ENCODE peak calls at places on chromosomes 4 and X, in four cellular contexts. K is HCT116, I is transverse colon, S is prostate gland. G is an unnamed sample.

GRCh38 chr4:145716200-145716599 is 36.3 kb downstream of the C4orf51 start:
- DNase-seq in K (no peak), I (no peak), S (no peak), G (no peak)

GRCh38 chr4:13535708-13536361 is 8.5 kb downstream of the NKX3-2 start:
- DNase-seq in K (no peak), I (no peak), S (no peak), G (no peak)

GRCh38 chrX:101171883-101172400 is 47.6 kb upstream of the DRP2 start:
- DNase-seq in K (no peak), I (no peak), S (no peak), G (no peak)

GRCh38 chrX:10677490-10677889 is 57.1 kb upstream of the MID1 start:
- DNase-seq in K (no peak), I (no peak), S (no peak), G (no peak)

GRCh38 chrX:3771756-3772155 is 58.3 kb upstream of the PRKX start:
- DNase-seq in K (no peak), I (no peak), S (no peak), G (no peak)

GRCh38 chr4:17688011-17688441 is 73.6 kb downstream of the MED28 start:
- DNase-seq in K (no peak), I (no peak), S (no peak), G (no peak)

GRCh38 chr4:133147922-133148689 is 988 bp upstream of the PCDH10 start:
- DNase-seq in K (no peak), I (no peak), S (no peak), G (no peak)

GRCh38 chrX:107678957-107679740 is 50.8 kb downstream of the PRPS1 start:
- DNase-seq in K (no peak), I (peak; percentile 79), S (no peak), G (peak; percentile 69)

GRCh38 chr4:122716825-122717448 is 15.6 kb upstream of the BBS12 start:
- DNase-seq in K (peak; percentile 67), I (peak; percentile 74), S (peak; percentile 52), G (peak; percentile 25)

GRCh38 chr4:6328526-6328925 is 58.9 kb downstream of the WFS1 start:
- DNase-seq in K (no peak), I (no peak), S (no peak), G (no peak)

GRCh38 chr4:99202536-99202935 is 16.5 kb downstream of the ADH6 start:
- DNase-seq in K (no peak), I (no peak), S (no peak), G (no peak)

GRCh38 chrX:15269618-15270521 is at the start of gene ASB9:
- DNase-seq in K (peak; percentile 39), I (peak; percentile 47), S (peak; percentile 13), G (no peak)

GRCh38 chr4:154160925-154161324 is 330.7 kb downstream of the DCHS2 start:
- DNase-seq in K (no peak), I (no peak), S (no peak), G (no peak)

GRCh38 chr4:121107507-121107906 is 35.2 kb upstream of the NDNF start:
- DNase-seq in K (no peak), I (no peak), S (no peak), G (no peak)

GRCh38 chrX:101485212-101486064 is at the start of gene ARMCX4:
- DNase-seq in K (no peak), I (peak; percentile 18), S (peak; percentile 42), G (peak; percentile 46)

GRCh38 chr4:3340703-3341088 is 47.9 kb downstream of the RGS12 start:
- DNase-seq in K (no peak), I (no peak), S (peak; percentile 68), G (peak; percentile 66)

GRCh38 chr4:2714071-2714770 is 41.9 kb downstream of the TNIP2 start:
- DNase-seq in K (no peak), I (no peak), S (no peak), G (no peak)

GRCh38 chr4:170007113-170007512 is 19.1 kb downstream of the MFAP3L start:
- DNase-seq in K (no peak), I (no peak), S (no peak), G (no peak)

GRCh38 chr4:41189669-41190068 is 24.7 kb downstream of the APBB2 start:
- DNase-seq in K (no peak), I (no peak), S (no peak), G (no peak)
- H3K4me1 ChIP-seq in K (peaks cover 17% of the 10 kb centered on the region), I (peaks cover 5% of the 10 kb centered on the region), S (no peaks in the 10 kb centered on the region), G (no peaks in the 10 kb centered on the region)

GRCh38 chrX:13092455-13092941 is 48.1 kb upstream of the FAM9C start:
- DNase-seq in K (no peak), I (peak; percentile 75), S (no peak), G (peak; percentile 31)
- TF ChIP-seq POLR2AphosphoS5 in K (no peak), I (peak; percentile 66), S (no peak), G (no peak)

DNA sequence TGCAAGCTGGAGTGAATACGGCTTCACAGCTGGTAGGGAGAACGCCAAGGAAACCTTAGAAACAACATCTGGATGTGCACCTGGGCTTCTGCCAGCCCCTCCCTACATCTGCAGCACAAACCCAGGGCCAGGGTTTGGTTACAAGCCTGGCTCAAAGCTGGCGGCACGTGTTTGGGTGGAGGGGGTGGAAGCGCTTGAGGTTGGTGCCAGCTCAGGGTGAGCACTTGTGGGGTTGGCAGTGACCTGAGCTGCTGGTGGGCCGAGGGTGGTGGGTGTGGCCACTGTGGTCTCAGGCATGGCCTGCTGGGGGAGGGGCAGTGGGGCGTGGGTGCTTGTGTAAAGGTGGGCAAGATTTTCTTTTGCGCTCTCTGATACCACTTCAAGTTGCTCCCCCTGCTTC is 15.6 kb downstream of the ELF4 start:
- DNase-seq in K (no peak), I (no peak), S (no peak), G (no peak)
- H3K4me1 ChIP-seq in K (peaks cover 24% of the 10 kb centered on the region), I (peaks cover 6% of the 10 kb centered on the region), S (no peaks in the 10 kb centered on the region), G (no peaks in the 10 kb centered on the region)

GRCh38 chrX:155215443-155216178 is 649 bp upstream of the VBP1 start:
- DNase-seq in K (no peak), I (no peak), S (no peak), G (no peak)

GRCh38 chrX:155218777-155219176 is 2.5 kb downstream of the VBP1 start:
- DNase-seq in K (no peak), I (no peak), S (no peak), G (no peak)

GRCh38 chrX:155216940-155217450 is 735 bp downstream of the VBP1 start:
- DNase-seq in K (no peak), I (no peak), S (no peak), G (no peak)

GRCh38 chrX:155213731-155214130 is 2.5 kb upstream of the VBP1 start:
- DNase-seq in K (no peak), I (no peak), S (no peak), G (no peak)

DNA sequence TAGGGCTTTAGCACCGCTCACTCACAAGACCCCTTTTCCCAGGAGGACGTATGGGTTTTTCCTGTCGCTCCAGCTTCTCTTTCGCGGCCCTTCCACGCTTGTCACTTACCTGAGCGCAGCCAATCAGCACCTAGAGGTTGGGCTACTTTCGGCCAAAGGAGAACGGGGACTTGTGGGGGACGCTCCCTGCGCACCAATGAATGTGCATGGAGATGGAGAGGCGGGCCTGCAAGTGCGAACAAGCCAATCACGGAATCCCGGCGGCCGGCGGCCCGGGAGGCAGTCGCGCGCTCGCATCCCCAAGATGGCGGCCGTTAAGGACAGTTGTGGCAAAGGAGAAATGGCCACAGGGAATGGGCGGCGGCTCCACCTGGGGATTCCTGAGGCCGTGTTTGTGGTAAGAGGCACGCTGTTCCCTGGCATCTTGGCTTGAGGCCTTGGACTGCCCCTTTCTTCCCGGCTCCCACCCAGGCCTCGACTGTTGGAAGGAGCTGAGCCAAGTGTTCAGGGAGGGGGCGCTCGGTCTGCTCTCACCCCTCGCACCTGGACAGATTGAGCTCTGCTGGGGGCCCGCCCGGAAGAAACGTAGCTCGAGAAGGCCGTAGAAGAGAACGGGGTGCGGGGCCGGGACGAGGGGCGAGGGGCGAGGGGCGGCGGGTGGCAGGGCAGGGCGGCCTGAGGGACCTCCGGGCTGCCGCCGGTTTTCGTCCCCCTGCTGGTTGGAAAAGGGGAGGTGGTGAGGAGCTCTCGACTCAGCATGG is at the start of gene VBP1:
- DNase-seq in K (peak; percentile 88), I (peak; percentile 90), S (peak; percentile 92), G (peak; percentile 84)
- TF ChIP-seq POLR2AphosphoS5 in K (peak; percentile 24), I (peak; percentile 29), S (peak; percentile 68), G (no peak)

GRCh38 chr4:8142556-8142955 is 16.1 kb downstream of the ABLIM2 start:
- DNase-seq in K (no peak), I (no peak), S (no peak), G (no peak)

GRCh38 chr4:8143392-8144140 is 15.0 kb downstream of the ABLIM2 start:
- DNase-seq in K (no peak), I (no peak), S (no peak), G (no peak)

GRCh38 chr4:8144359-8144758 is 14.3 kb downstream of the ABLIM2 start:
- DNase-seq in K (no peak), I (no peak), S (no peak), G (no peak)

GRCh38 chr4:8140915-8141314 is 17.7 kb downstream of the ABLIM2 start:
- DNase-seq in K (no peak), I (no peak), S (no peak), G (no peak)

DNA sequence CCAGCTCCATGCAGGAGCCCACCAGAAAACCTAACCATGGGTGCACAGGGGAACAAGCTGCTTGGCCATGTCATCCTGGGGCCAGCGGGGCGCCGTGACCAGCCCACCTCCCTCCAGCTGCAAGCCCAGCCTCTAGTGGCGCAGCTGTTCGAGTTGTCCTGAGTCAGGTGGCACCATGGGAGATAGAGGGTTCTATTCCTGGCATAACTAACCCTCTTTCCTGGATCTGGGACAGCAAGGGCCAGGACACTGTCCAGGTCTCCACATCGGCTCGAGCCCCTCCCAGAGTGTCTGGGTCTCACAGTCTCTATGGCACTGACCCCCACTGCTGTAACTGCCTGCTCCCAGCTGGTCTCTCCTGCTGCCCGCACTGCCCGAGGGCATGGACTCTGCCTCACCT is 16.7 kb downstream of the ABLIM2 start:
- DNase-seq in K (no peak), I (no peak), S (no peak), G (no peak)
- H3K4me1 ChIP-seq in K (peaks cover 22% of the 10 kb centered on the region), I (no peaks in the 10 kb centered on the region), S (no peaks in the 10 kb centered on the region), G (no peaks in the 10 kb centered on the region)

GRCh38 chr4:113958766-113959540 is 20.5 kb downstream of the ARSJ start:
- DNase-seq in K (peak; percentile 90), I (no peak), S (peak; percentile 32), G (no peak)
- TF ChIP-seq POLR2AphosphoS5 in K (no peak), I (peak; percentile 72), S (peak; percentile 80), G (no peak)

GRCh38 chrX:6026980-6027379 is 201.7 kb downstream of the NLGN4X start:
- DNase-seq in K (no peak), I (no peak), S (no peak), G (no peak)
- H3K4me1 ChIP-seq in K (no peaks in the 10 kb centered on the region), I (no peaks in the 10 kb centered on the region), S (no peaks in the 10 kb centered on the region), G (no peaks in the 10 kb centered on the region)

DNA sequence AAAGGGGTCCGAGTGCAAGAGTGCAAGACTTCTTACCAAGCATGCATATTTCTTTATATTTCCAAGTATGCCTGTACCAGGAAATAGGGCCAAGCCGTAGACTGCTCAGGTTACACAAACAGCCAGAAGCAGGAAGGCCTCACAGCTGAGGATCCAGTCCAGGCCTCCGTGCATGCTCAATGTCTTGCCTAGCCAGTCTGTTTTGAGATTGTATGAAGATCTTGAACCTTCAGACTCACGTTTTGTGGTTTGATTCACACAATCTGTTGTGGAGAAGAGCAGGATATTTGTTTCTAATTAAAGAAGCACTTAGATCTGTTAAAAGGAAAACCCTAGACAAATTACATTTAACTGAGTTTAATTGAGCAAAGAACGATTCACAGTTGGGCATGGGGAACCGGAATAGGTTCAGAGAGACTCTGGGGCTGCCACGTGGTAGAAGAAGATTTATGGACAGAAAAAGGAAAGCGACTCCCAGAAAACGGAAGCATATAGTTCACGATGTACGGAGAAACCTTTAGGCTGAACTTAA is 1.2 kb downstream of the MGST2 start:
- DNase-seq in K (no peak), I (peak; percentile 70), S (peak; percentile 79), G (peak; percentile 66)
- TF ChIP-seq POLR2AphosphoS5 in K (no peak), I (peak; percentile 63), S (peak; percentile 68), G (no peak)

GRCh38 chrX:114047558-114047957 is 536.3 kb upstream of the HTR2C start:
- DNase-seq in K (no peak), I (no peak), S (no peak), G (no peak)
- H3K4me1 ChIP-seq in K (no peaks in the 10 kb centered on the region), I (no peaks in the 10 kb centered on the region), S (no peaks in the 10 kb centered on the region), G (no peaks in the 10 kb centered on the region)